ENCODE peak calls at places on chromosome 16, in nine cellular contexts. A is CD4-positive, CD25-positive, alpha-beta regulatory T cell; U is psoas muscle; H is HCT116; Q is A549; L is uterus; N is IMR-90; C is pancreas; P is testis. J is an unnamed sample. For H3K4me1, the result is how much of the 10 kb centered on the place peaks cover.

GRCh38 chr16:48013476-48013875 is 142.3 kb downstream of the ABCC12 start:
- DNase-seq in A (no peak), U (no peak), H (no peak), Q (no peak), L (no peak), N (no peak), C (no peak), P (no peak), J (no peak)

GRCh38 chr16:5633845-5634440 is 536.3 kb upstream of the EEF2KMT start:
- DNase-seq in A (no peak), U (no peak), H (peak), Q (peak), L (no peak), N (peak), C (no peak), P (no peak), J (no peak)

GRCh38 chr16:17283022-17283421 is 187.7 kb downstream of the XYLT1 start:
- DNase-seq in A (no peak), U (no peak), H (no peak), Q (no peak), L (no peak), N (no peak), C (no peak), P (no peak), J (no peak)

GRCh38 chr16:79402920-79403319 is 197.6 kb downstream of the MAF start:
- DNase-seq in A (no peak), U (no peak), H (no peak), Q (no peak), L (no peak), N (no peak), C (no peak), P (no peak), J (no peak)

GRCh38 chr16:72827907-72828306 is 220.0 kb downstream of the ZFHX3 start:
- DNase-seq in A (no peak), U (no peak), H (no peak), Q (no peak), L (no peak), N (peak), C (no peak), P (no peak), J (no peak)

GRCh38 chr16:84735846-84736586 is 36.2 kb downstream of the USP10 start:
- DNase-seq in A (peak), U (no peak), H (no peak), Q (no peak), L (no peak), N (no peak), C (no peak), P (peak), J (no peak)

GRCh38 chr16:79047337-79047736 is 553.2 kb downstream of the MAF start:
- DNase-seq in A (no peak), U (no peak), H (no peak), Q (peak), L (no peak), N (no peak), C (no peak), P (no peak), J (no peak)

GRCh38 chr16:77574867-77575619 is 140.2 kb upstream of the ADAMTS18 start:
- DNase-seq in A (no peak), U (peak), H (no peak), Q (no peak), L (peak), N (no peak), C (no peak), P (no peak), J (no peak)

GRCh38 chr16:27761816-27762215 is 211.9 kb downstream of the KATNIP start:
- DNase-seq in A (no peak), U (no peak), H (no peak), Q (no peak), L (no peak), N (no peak), C (no peak), P (no peak), J (no peak)

GRCh38 chr16:68281368-68282063 is 17.2 kb downstream of the SLC7A6 start:
- DNase-seq in A (no peak), U (no peak), H (no peak), Q (no peak), L (no peak), N (no peak), C (no peak), P (no peak), J (no peak)

GRCh38 chr16:7509919-7510705 is 177.5 kb downstream of the RBFOX1 start:
- DNase-seq in A (no peak), U (no peak), H (no peak), Q (no peak), L (no peak), N (no peak), C (no peak), P (no peak), J (no peak)

GRCh38 chr16:2498085-2498484 is 15.7 kb upstream of the ATP6V0C start:
- DNase-seq in A (no peak), U (no peak), H (no peak), Q (no peak), L (no peak), N (no peak), C (no peak), P (no peak), J (no peak)

GRCh38 chr16:49748322-49748721 is 107.6 kb downstream of the ZNF423 start:
- DNase-seq in A (no peak), U (peak), H (peak), Q (no peak), L (peak), N (no peak), C (no peak), P (no peak), J (no peak)

GRCh38 chr16:79928142-79928735 is 327.7 kb upstream of the MAF start:
- DNase-seq in A (no peak), U (no peak), H (no peak), Q (no peak), L (peak), N (no peak), C (no peak), P (peak), J (no peak)

GRCh38 chr16:51409001-51409675 is 258.1 kb upstream of the SALL1 start:
- DNase-seq in A (no peak), U (no peak), H (no peak), Q (no peak), L (peak), N (peak), C (no peak), P (no peak), J (no peak)

GRCh38 chr16:9791566-9791965 is 390.7 kb downstream of the GRIN2A start:
- DNase-seq in A (no peak), U (no peak), H (no peak), Q (no peak), L (no peak), N (no peak), C (no peak), P (no peak), J (no peak)

GRCh38 chr16:27444470-27444869 is 42.5 kb downstream of the IL21R start:
- DNase-seq in A (no peak), U (no peak), H (no peak), Q (no peak), L (no peak), N (no peak), C (no peak), P (no peak), J (peak)

GRCh38 chr16:51393381-51394005 is 242.4 kb upstream of the SALL1 start:
- DNase-seq in A (no peak), U (no peak), H (no peak), Q (no peak), L (no peak), N (peak), C (no peak), P (no peak), J (no peak)

GRCh38 chr16:1351582-1352362 is at the start of the genes GNPTG and TSR3:
- DNase-seq in A (peak), U (peak), H (peak), Q (peak), L (peak), N (peak), C (peak), P (peak), J (peak)

GRCh38 chr16:86428729-86429472 is 81.4 kb upstream of the FOXF1 start:
- DNase-seq in A (no peak), U (no peak), H (peak), Q (no peak), L (no peak), N (no peak), C (no peak), P (no peak), J (no peak)

GRCh38 chr16:55682086-55682485 is 26.3 kb downstream of the SLC6A2 start:
- DNase-seq in A (no peak), U (no peak), H (no peak), Q (no peak), L (no peak), N (no peak), C (no peak), P (no peak), J (no peak)

GRCh38 chr16:83393196-83393981 is 414.4 kb upstream of the HSBP1 start:
- DNase-seq in A (no peak), U (no peak), H (no peak), Q (no peak), L (no peak), N (peak), C (no peak), P (no peak), J (no peak)

GRCh38 chr16:70252355-70252988 is 732 bp upstream of the EXOSC6 start:
- DNase-seq in A (no peak), U (no peak), H (no peak), Q (peak), L (no peak), N (peak), C (no peak), P (peak), J (peak)

GRCh38 chr16:35011-35775 is 18.2 kb downstream of the POLR3K start:
- DNase-seq in A (no peak), U (no peak), H (no peak), Q (no peak), L (no peak), N (no peak), C (no peak), P (no peak), J (no peak)

GRCh38 chr16:52535076-52535475 is 11.9 kb downstream of the TOX3 start:
- DNase-seq in A (no peak), U (no peak), H (no peak), Q (no peak), L (no peak), N (no peak), C (no peak), P (no peak), J (no peak)

GRCh38 chr16:89002851-89003830 is 26.1 kb upstream of the CBFA2T3 start:
- DNase-seq in A (no peak), U (peak), H (no peak), Q (no peak), L (no peak), N (no peak), C (no peak), P (no peak), J (no peak)

GRCh38 chr16:89004209-89004831 is 27.3 kb upstream of the CBFA2T3 start:
- DNase-seq in A (no peak), U (no peak), H (no peak), Q (no peak), L (no peak), N (no peak), C (no peak), P (peak), J (no peak)

GRCh38 chr16:89005201-89006035 is 28.4 kb upstream of the CBFA2T3 start:
- DNase-seq in A (no peak), U (peak), H (no peak), Q (no peak), L (no peak), N (no peak), C (no peak), P (no peak), J (no peak)

GRCh38 chr16:89006036-89006752 is 29.2 kb upstream of the CBFA2T3 start:
- DNase-seq in A (no peak), U (peak), H (no peak), Q (no peak), L (no peak), N (no peak), C (no peak), P (no peak), J (peak)

GRCh38 chr16:89003831-89004208 is 26.8 kb upstream of the CBFA2T3 start:
- DNase-seq in A (no peak), U (no peak), H (no peak), Q (no peak), L (no peak), N (no peak), C (no peak), P (no peak), J (no peak)
- H3K27ac ChIP-seq in A (no peak), U (no peak), H (no peak), Q (no peak), L (no peak), N (no peak), C (no peak), P (no peak), J (no peak)

GRCh38 chr16:81548901-81549546 is 104.4 kb downstream of the CMIP start:
- DNase-seq in A (no peak), U (no peak), H (no peak), Q (peak), L (no peak), N (no peak), C (peak), P (no peak), J (no peak)
- H3K4me1 ChIP-seq in A (under half), U (under half), H (under half), Q (half or more), L (under half), N (under half), C (under half), P (under half), J (under half)

GRCh38 chr16:11328172-11329079 is 16.8 kb upstream of the RMI2 start:
- DNase-seq in A (peak), U (peak), H (peak), Q (peak), L (peak), N (peak), C (no peak), P (peak), J (peak)
- H3K4me3 ChIP-seq in A (peak), U (no peak), H (peak), Q (peak), L (no peak), N (peak), C (no peak), P (no peak), J (peak)

DNA sequence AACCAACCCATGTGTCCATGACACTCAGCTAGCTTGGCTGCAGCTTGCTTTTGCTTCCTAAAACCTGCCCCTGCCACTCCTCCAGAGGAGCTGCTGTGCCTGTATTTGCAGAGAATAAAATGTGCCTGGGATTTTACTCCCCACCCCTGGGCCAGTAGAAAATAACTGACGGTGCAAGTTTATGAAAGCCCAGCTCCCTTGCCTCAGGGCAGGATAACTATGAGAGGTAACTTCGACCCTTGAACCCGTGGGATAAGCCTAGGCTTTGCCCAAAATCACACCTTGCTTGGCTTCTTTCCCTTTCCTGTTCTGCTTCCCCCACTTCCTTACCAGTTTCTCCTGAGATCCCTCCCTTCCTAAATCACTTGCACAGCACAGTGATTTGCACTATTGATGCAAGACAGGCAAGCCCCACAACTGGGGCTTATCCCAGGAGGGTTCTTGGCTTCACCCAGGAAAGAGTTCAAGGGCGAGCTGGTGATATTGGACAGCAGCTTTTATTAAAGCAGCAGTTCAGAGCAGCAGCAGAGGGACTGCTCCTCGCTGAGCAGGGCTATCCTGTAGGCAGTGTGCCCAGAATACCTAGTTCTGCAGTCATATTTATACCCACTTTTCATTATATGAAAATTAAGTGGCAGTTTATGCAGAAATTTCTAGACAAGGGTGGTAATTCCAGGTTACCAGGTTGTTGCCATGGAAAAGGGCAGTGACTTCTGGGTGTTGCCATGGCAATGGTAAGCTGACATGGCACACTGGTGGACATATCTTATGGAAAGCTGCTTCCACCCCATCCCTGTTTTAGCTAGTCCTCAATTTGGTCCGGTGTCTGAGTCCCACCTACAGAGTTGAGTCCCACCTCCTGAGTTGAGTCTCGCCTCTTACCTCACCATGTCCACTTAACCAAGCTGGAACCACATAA is 6.3 kb upstream of the ERCC4 start:
- DNase-seq in A (no peak), U (no peak), H (no peak), Q (no peak), L (no peak), N (no peak), C (no peak), P (no peak), J (no peak)
- H3K27ac ChIP-seq in A (no peak), U (no peak), H (no peak), Q (no peak), L (no peak), N (no peak), C (no peak), P (no peak), J (no peak)

J was measured in endodermal cell.